ENCODE peak calls at places on chromosome 15, in six cellular contexts. One of them, this sample, is unnamed.

GRCh38 chr15:35783203-35783602 is 237.2 kb upstream of the DPH6 start:
- DNase-seq in neuronal stem cell: no peak
- DNase-seq in IMR-90: no peak
- DNase-seq in H1: no peak
- DNase-seq in mesenchymal stem cell: no peak
- DNase-seq in trophoblast cell: no peak
- DNase-seq in this sample: no peak

GRCh38 chr15:48559270-48559669 is 86.2 kb downstream of the FBN1 start:
- DNase-seq in neuronal stem cell: peak; percentile 21
- DNase-seq in IMR-90: peak; percentile 87
- DNase-seq in H1: no peak
- DNase-seq in mesenchymal stem cell: peak; percentile 94
- DNase-seq in trophoblast cell: no peak
- DNase-seq in this sample: no peak

GRCh38 chr15:62075595-62076279 is 9.0 kb downstream of the C2CD4A start:
- DNase-seq in neuronal stem cell: no peak
- DNase-seq in IMR-90: peak; percentile 56
- DNase-seq in H1: no peak
- DNase-seq in mesenchymal stem cell: no peak
- DNase-seq in trophoblast cell: peak; percentile 33
- DNase-seq in this sample: no peak

GRCh38 chr15:80490431-80490990 is 86.3 kb downstream of the ARNT2 start:
- DNase-seq in neuronal stem cell: no peak
- DNase-seq in IMR-90: no peak
- DNase-seq in H1: no peak
- DNase-seq in mesenchymal stem cell: no peak
- DNase-seq in trophoblast cell: no peak
- DNase-seq in this sample: no peak

GRCh38 chr15:74655424-74655823 is 39.8 kb downstream of the CLK3 start:
- DNase-seq in neuronal stem cell: no peak
- DNase-seq in IMR-90: no peak
- DNase-seq in H1: no peak
- DNase-seq in mesenchymal stem cell: no peak
- DNase-seq in trophoblast cell: no peak
- DNase-seq in this sample: no peak

GRCh38 chr15:69025320-69025719 is 10.8 kb downstream of the NOX5 start:
- DNase-seq in neuronal stem cell: no peak
- DNase-seq in IMR-90: peak; percentile 38
- DNase-seq in H1: no peak
- DNase-seq in mesenchymal stem cell: no peak
- DNase-seq in trophoblast cell: no peak
- DNase-seq in this sample: no peak

GRCh38 chr15:82936966-82937647 is 15.4 kb downstream of the HOMER2 start:
- DNase-seq in neuronal stem cell: no peak
- DNase-seq in IMR-90: peak; percentile 6
- DNase-seq in H1: no peak
- DNase-seq in mesenchymal stem cell: no peak
- DNase-seq in trophoblast cell: peak; percentile 83
- DNase-seq in this sample: no peak

GRCh38 chr15:80706161-80706560 is 11.1 kb downstream of the ABHD17C start:
- DNase-seq in neuronal stem cell: no peak
- DNase-seq in IMR-90: no peak
- DNase-seq in H1: no peak
- DNase-seq in mesenchymal stem cell: no peak
- DNase-seq in trophoblast cell: no peak
- DNase-seq in this sample: no peak

GRCh38 chr15:86876387-86876786 is 796.7 kb downstream of the AGBL1 start:
- DNase-seq in neuronal stem cell: no peak
- DNase-seq in IMR-90: no peak
- DNase-seq in H1: no peak
- DNase-seq in mesenchymal stem cell: no peak
- DNase-seq in trophoblast cell: no peak
- DNase-seq in this sample: no peak
- H4K91ac ChIP-seq in neuronal stem cell: no peak overlapping the region
- H4K91ac ChIP-seq in IMR-90: no peak overlapping the region
- H4K91ac ChIP-seq in H1: no peak overlapping the region
- H4K91ac ChIP-seq in mesenchymal stem cell: no peak overlapping the region
- H4K91ac ChIP-seq in trophoblast cell: no peak overlapping the region
- H4K91ac ChIP-seq in this sample: no peak overlapping the region

GRCh38 chr15:57429098-57429497 is 52.8 kb downstream of the CGNL1 start:
- DNase-seq in neuronal stem cell: no peak
- DNase-seq in IMR-90: no peak
- DNase-seq in H1: no peak
- DNase-seq in mesenchymal stem cell: no peak
- DNase-seq in trophoblast cell: no peak
- DNase-seq in this sample: no peak
- H2BK120ac ChIP-seq in neuronal stem cell: no peak overlapping the region
- H2BK120ac ChIP-seq in IMR-90: no peak overlapping the region
- H2BK120ac ChIP-seq in H1: no peak overlapping the region
- H2BK120ac ChIP-seq in mesenchymal stem cell: no peak overlapping the region
- H2BK120ac ChIP-seq in trophoblast cell: peak overlapping the region; percentile 5
- H2BK120ac ChIP-seq in this sample: no peak overlapping the region

GRCh38 chr15:88739541-88739940 is 63.7 kb upstream of the ACAN start:
- DNase-seq in neuronal stem cell: no peak
- DNase-seq in IMR-90: no peak
- DNase-seq in H1: no peak
- DNase-seq in mesenchymal stem cell: no peak
- DNase-seq in trophoblast cell: no peak
- DNase-seq in this sample: no peak
- H3K9ac ChIP-seq in neuronal stem cell: no peak overlapping the region
- H3K9ac ChIP-seq in IMR-90: no peak overlapping the region
- H3K9ac ChIP-seq in H1: no peak overlapping the region
- H3K9ac ChIP-seq in mesenchymal stem cell: no peak overlapping the region
- H3K9ac ChIP-seq in trophoblast cell: no peak overlapping the region
- H3K9ac ChIP-seq in this sample: no peak overlapping the region

DNA sequence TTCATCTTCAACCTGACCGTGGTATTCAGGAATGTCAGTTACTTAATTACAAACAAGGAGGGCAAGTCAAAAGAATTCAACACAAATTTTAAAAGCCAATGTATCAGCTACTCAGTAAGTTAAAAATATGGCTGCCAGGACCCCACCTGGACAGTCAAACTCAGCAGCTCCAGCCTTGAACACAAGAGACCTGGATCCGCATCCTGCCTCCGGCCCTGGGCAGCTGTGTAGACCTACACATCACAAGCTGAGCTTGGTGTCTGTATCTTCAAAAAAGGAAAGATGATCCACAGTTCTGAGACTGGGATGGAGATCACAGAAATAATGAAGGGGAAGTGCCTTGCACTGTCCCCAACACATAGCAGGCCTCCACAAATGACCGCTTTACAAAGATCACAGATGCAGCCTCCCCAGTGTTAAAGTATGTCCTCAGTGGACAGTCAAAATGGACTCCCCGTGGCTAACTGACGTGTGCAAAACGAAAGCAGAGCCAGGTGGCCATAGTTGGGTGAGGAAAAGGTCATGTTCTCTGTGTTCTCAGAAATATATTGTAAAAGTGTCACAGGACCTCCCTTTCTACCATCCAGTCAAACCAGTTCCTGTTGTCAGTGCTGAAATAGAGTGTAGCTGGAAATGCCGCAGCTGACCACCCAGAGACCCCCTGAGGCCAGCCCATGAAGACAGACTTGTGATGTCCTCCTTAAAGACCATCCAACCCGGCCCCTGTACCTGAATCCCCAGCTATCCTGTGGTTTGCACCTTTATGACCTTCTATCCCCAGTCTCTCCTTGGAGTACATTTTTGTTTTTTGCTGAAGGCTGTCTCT is 168.5 kb upstream of the NSMCE3 start:
- DNase-seq in neuronal stem cell: no peak
- DNase-seq in IMR-90: no peak
- DNase-seq in H1: no peak
- DNase-seq in mesenchymal stem cell: no peak
- DNase-seq in trophoblast cell: peak; percentile 56
- DNase-seq in this sample: no peak
- H4K91ac ChIP-seq in neuronal stem cell: no peak overlapping the region
- H4K91ac ChIP-seq in IMR-90: no peak overlapping the region
- H4K91ac ChIP-seq in H1: no peak overlapping the region
- H4K91ac ChIP-seq in mesenchymal stem cell: no peak overlapping the region
- H4K91ac ChIP-seq in trophoblast cell: peak overlapping the region; percentile 82
- H4K91ac ChIP-seq in this sample: no peak overlapping the region

DNA sequence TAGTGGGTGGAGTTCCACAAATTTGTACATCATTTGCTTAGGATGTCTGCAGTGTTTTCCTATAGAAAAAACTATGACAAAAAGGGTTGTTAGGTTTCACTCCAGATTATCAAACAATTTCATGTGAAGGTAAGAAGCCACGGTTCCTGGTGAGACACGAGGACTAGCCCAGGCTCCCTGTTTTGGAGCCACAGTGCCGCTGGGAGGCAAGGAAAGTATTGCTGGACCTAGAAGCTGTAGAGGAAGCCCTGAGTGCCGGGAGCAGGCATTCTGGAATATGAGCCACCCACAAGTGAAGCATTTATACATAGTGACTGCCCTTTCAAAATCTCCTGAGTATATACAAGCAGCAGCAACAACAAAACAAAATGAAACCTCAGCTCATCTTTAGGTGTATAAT is 142.0 kb downstream of the GABRB3 start:
- DNase-seq in neuronal stem cell: no peak
- DNase-seq in IMR-90: no peak
- DNase-seq in H1: no peak
- DNase-seq in mesenchymal stem cell: no peak
- DNase-seq in trophoblast cell: no peak
- DNase-seq in this sample: no peak
- H2BK120ac ChIP-seq in neuronal stem cell: no peak overlapping the region
- H2BK120ac ChIP-seq in IMR-90: no peak overlapping the region
- H2BK120ac ChIP-seq in H1: no peak overlapping the region
- H2BK120ac ChIP-seq in mesenchymal stem cell: no peak overlapping the region
- H2BK120ac ChIP-seq in trophoblast cell: no peak overlapping the region
- H2BK120ac ChIP-seq in this sample: no peak overlapping the region

This sample was measured in H9.